ENCODE peak calls at places on chromosome 1, in eight cellular contexts. O, Q, S, U, D, R, L and B are unnamed samples.

GRCh38 chr1:40030528-40031135 is 9.9 kb upstream of the CAP1 start:
- DNase-seq in O (peak; percentile 69), D (no peak), L (peak; percentile 47), S (peak; percentile 65), R (no peak), Q (no peak), U (no peak), B (no peak)

GRCh38 chr1:92933459-92933858 is 27.8 kb downstream of the DIPK1A start:
- DNase-seq in R (no peak), L (no peak), S (peak; percentile 47), D (no peak), U (no peak), Q (no peak), O (peak; percentile 51), B (no peak)

GRCh38 chr1:107897428-107898339 is 67.3 kb downstream of the VAV3 start:
- DNase-seq in O (no peak), S (no peak), R (no peak), L (no peak), D (no peak), Q (peak; percentile 84), U (no peak), B (no peak)

GRCh38 chr1:193322218-193322617 is 135.8 kb upstream of the B3GALT2 start:
- DNase-seq in Q (no peak), O (peak; percentile 85), D (no peak), U (no peak), L (peak; percentile 49), R (no peak), S (peak; percentile 84), B (no peak)

GRCh38 chr1:63731117-63732043 is 42.4 kb upstream of the ROR1 start:
- DNase-seq in S (peak; percentile 96), O (peak; percentile 78), Q (no peak), L (peak; percentile 16), D (no peak), U (no peak), R (no peak), B (no peak)

GRCh38 chr1:60942291-60942690 is 140.1 kb upstream of the NFIA start:
- DNase-seq in R (no peak), S (no peak), O (no peak), U (no peak), D (no peak), L (peak; percentile 72), Q (no peak), B (no peak)

GRCh38 chr1:41221995-41222991 is 19.8 kb downstream of the SCMH1 start:
- DNase-seq in S (no peak), R (no peak), O (peak; percentile 46), L (no peak), U (no peak), Q (no peak), D (no peak), B (no peak)

GRCh38 chr1:218164111-218164929 is 120.8 kb upstream of the RRP15 start:
- DNase-seq in L (peak; percentile 56), O (peak; percentile 19), Q (no peak), S (peak; percentile 12), R (no peak), D (peak; percentile 38), U (no peak), B (peak; percentile 79)

GRCh38 chr1:95652423-95652958 is 418.5 kb downstream of the RWDD3 start:
- DNase-seq in D (no peak), R (no peak), Q (no peak), L (no peak), O (no peak), U (no peak), S (no peak), B (no peak)

GRCh38 chr1:224430511-224431113 is 4.0 kb downstream of the WDR26 start:
- DNase-seq in S (peak; percentile 76), L (peak; percentile 44), O (peak; percentile 74), D (no peak), U (peak; percentile 47), R (peak; percentile 78), Q (peak; percentile 71), B (no peak)

GRCh38 chr1:53346814-53347176 is 18.9 kb upstream of the LRP8 start:
- DNase-seq in S (no peak), L (no peak), D (no peak), U (no peak), O (no peak), Q (no peak), R (no peak), B (no peak)

GRCh38 chr1:201091256-201091655 is 21.0 kb downstream of the CACNA1S start:
- DNase-seq in D (no peak), S (no peak), O (no peak), L (no peak), R (no peak), U (no peak), Q (no peak), B (no peak)

GRCh38 chr1:91876040-91876470 is 9.9 kb downstream of the TGFBR3 start:
- DNase-seq in R (no peak), U (no peak), L (no peak), D (no peak), Q (no peak), S (no peak), O (no peak), B (no peak)

GRCh38 chr1:91053630-91054029 is 31.8 kb upstream of the ZNF644 start:
- DNase-seq in Q (no peak), S (no peak), L (no peak), O (no peak), U (no peak), R (no peak), D (no peak), B (no peak)

DNA sequence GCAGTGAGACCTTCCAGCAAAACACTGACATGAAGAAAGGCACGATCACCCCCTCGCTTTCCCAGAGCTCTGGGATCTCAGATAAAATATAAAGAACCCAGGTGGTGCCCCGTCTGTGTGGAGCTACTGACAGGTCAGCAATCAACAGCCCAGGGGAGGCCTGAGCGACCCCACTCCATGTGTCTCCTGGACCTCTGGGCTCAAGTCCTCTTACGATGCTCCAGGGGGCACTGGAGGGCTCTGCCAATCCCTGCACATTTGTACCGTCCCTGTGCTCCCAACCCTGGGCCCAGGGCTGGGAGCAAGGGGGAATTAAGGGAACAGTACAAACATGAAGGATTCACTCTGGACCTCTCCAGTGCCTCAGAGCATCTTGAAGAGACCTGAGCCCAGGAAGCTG is 12.5 kb downstream of the S100A7A start:
- DNase-seq in R (no peak), L (no peak), O (no peak), D (peak; percentile 33), Q (no peak), S (no peak), U (no peak), B (no peak)
- TF ChIP-seq CTCF in R (peak; percentile 21), L (no peak), O (no peak), D (peak; percentile 67), Q (no peak), S (no peak), U (no peak), B (no peak)

DNA sequence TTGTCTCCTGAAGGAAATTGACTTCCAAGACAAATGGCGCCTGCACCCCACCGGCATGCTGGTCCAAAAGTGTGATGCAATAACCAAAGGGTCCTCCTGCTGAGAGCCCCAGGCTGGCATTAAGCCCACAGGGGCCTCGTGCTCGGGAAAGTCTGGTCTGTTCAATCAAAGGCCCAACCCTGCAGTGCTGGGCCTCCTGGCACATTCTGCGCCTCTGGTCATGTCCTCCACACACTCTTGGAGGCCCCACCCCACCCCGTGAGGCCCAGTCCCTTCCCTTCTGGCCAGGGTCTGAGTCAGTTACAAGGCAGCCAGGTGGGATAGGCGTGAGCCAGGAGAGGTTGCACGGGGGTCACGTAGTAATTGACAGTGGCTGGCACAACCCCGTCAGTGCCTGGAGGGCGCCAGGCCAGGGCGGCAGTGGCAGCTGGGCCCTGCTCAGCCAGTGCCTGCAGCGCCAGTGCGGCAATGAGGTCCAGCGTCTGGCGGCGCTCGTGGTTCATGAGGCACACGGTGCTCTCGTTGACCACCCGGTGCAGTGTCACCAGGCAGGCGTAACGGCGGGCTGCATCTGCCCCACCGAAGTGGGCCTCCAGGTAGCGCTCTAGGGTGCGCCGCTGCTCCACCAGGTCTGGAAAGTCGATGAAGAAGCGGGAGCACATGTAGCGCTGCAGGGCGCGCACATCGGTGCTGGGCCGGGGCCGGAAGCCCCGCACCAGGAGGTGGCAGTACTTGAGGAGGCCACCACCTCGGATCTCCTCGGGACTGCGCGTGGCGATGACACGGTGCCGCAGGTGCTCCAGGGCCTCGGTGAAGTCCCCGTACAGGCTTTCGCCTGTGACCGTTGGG is 6.8 kb downstream of the TENT5B start:
- DNase-seq in S (no peak), R (no peak), U (no peak), D (no peak), O (no peak), L (peak; percentile 81), Q (no peak), B (no peak)
- TF ChIP-seq CTCF in S (no peak), R (no peak), U (no peak), D (no peak), O (no peak), L (no peak), Q (no peak), B (no peak)

GRCh38 chr1:170012920-170013319 is 61.6 kb downstream of the KIFAP3 start:
- DNase-seq in O (no peak), U (no peak), D (no peak), R (no peak), S (no peak), Q (no peak), L (no peak), B (no peak)

DNA sequence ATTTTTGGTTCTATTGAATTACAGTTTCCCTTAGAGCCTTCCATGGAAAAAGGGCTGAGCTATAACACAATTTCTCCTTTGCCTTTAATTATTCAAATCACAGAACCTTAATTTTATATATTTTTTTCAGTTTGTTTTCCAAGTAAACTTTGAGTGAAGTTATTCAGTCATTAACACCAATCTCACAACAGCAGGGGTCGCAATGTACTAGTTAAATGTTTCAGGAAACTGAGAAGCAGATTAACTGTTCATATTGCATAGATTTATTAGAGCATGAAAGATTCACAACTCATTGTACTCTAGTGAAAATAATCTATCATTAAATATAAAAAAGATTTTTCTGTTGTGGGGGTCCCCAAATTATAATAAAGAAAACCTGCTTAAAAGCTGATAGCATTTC is 64.1 kb downstream of the KIFAP3 start:
- DNase-seq in U (no peak), R (peak; percentile 73), O (peak; percentile 82), D (no peak), L (peak; percentile 65), S (peak; percentile 55), Q (peak; percentile 34), B (no peak)
- TF ChIP-seq CTCF in U (no peak), R (peak; percentile 72), O (peak; percentile 39), D (no peak), L (peak; percentile 46), S (peak; percentile 52), Q (no peak), B (no peak)

GRCh38 chr1:228370941-228371740 is 35.5 kb downstream of the TRIM11 start:
- DNase-seq in Q (peak; percentile 81), D (peak; percentile 5), L (peak; percentile 72), U (no peak), S (no peak), R (no peak), O (no peak), B (peak; percentile 13)

GRCh38 chr1:228371741-228372182 is 34.9 kb downstream of the TRIM11 start:
- DNase-seq in S (no peak), D (no peak), L (no peak), R (no peak), U (no peak), Q (no peak), O (no peak), B (no peak)

GRCh38 chr1:228368801-228369607 is 37.6 kb downstream of the TRIM11 start:
- DNase-seq in R (peak; percentile 97), L (no peak), S (peak; percentile 28), Q (no peak), O (peak; percentile 75), U (no peak), D (peak; percentile 1), B (no peak)

GRCh38 chr1:228369608-228370438 is 36.8 kb downstream of the TRIM11 start:
- DNase-seq in O (no peak), S (no peak), L (no peak), R (peak; percentile 44), U (no peak), Q (no peak), D (peak; percentile 2), B (peak; percentile 28)

GRCh38 chr1:228370439-228370940 is 36.1 kb downstream of the TRIM11 start:
- DNase-seq in L (no peak), S (no peak), Q (no peak), D (peak; percentile 0), U (no peak), R (no peak), O (no peak), B (no peak)
- TF ChIP-seq CTCF in L (no peak), S (no peak), Q (peak; percentile 2), D (no peak), U (no peak), R (no peak), O (no peak), B (no peak)